ENCODE peak calls at places on chromosomes 12 and 14, in four cellular contexts. One of them, this sample, is unnamed.

GRCh38 chr12:96445743-96446655 is 43.4 kb upstream of the CFAP54 start:
- DNase-seq in cardiac fibroblast: peak; percentile 98
- DNase-seq in mammary epithelial cell: peak; percentile 98
- DNase-seq in Calu3: peak; percentile 15
- DNase-seq in this sample: peak; percentile 72

GRCh38 chr12:131003676-131004075 is 50.0 kb downstream of the ADGRD1 start:
- DNase-seq in cardiac fibroblast: no peak
- DNase-seq in mammary epithelial cell: no peak
- DNase-seq in Calu3: no peak
- DNase-seq in this sample: no peak

GRCh38 chr12:115895247-115895646 is 382.2 kb downstream of the MED13L start:
- DNase-seq in cardiac fibroblast: no peak
- DNase-seq in mammary epithelial cell: no peak
- DNase-seq in Calu3: peak; percentile 19
- DNase-seq in this sample: no peak

GRCh38 chr12:113242018-113242418 is 20.8 kb downstream of the TPCN1 start:
- DNase-seq in cardiac fibroblast: no peak
- DNase-seq in mammary epithelial cell: peak; percentile 95
- DNase-seq in Calu3: peak; percentile 87
- DNase-seq in this sample: no peak

GRCh38 chr14:61609143-61609851 is 86.0 kb upstream of the HIF1A start:
- DNase-seq in cardiac fibroblast: peak; percentile 77
- DNase-seq in mammary epithelial cell: peak; percentile 50
- DNase-seq in Calu3: no peak
- DNase-seq in this sample: no peak

GRCh38 chr12:262113-262512 is 523 bp downstream of the SLC6A13 start:
- DNase-seq in cardiac fibroblast: no peak
- DNase-seq in mammary epithelial cell: no peak
- DNase-seq in Calu3: no peak
- DNase-seq in this sample: no peak

GRCh38 chr14:34124585-34124984 is 173.7 kb upstream of the EGLN3 start:
- DNase-seq in cardiac fibroblast: no peak
- DNase-seq in mammary epithelial cell: no peak
- DNase-seq in Calu3: no peak
- DNase-seq in this sample: no peak

GRCh38 chr12:131672941-131673330 is 38.0 kb upstream of the SFSWAP start:
- DNase-seq in cardiac fibroblast: no peak
- DNase-seq in mammary epithelial cell: no peak
- DNase-seq in Calu3: no peak
- DNase-seq in this sample: no peak

GRCh38 chr12:42961395-42961794 is 371.8 kb upstream of the PRICKLE1 start:
- DNase-seq in cardiac fibroblast: peak; percentile 73
- DNase-seq in mammary epithelial cell: peak; percentile 95
- DNase-seq in Calu3: peak; percentile 66
- DNase-seq in this sample: peak; percentile 39

GRCh38 chr12:101935769-101936741 is 58.7 kb downstream of the DRAM1 start:
- DNase-seq in cardiac fibroblast: peak; percentile 98
- DNase-seq in mammary epithelial cell: peak; percentile 96
- DNase-seq in Calu3: no peak
- DNase-seq in this sample: peak; percentile 67

GRCh38 chr12:92602476-92602875 is 100.3 kb upstream of the PLEKHG7 start:
- DNase-seq in cardiac fibroblast: peak; percentile 90
- DNase-seq in mammary epithelial cell: peak; percentile 98
- DNase-seq in Calu3: peak; percentile 16
- DNase-seq in this sample: peak; percentile 45

This sample was measured in HTR-8/SVneo.